ENCODE peak calls at places on chromosomes 1 and 21, in six cellular contexts. W is A549, X is H1, A is K562, T is HepG2, O is SK-N-SH. J is an unnamed sample.

GRCh38 chr1:75632350-75632949 is 21.5 kb upstream of the SLC44A5 start:
- DNase-seq in W (peak), X (no peak), A (peak), T (peak), O (peak), J (no peak)

GRCh38 chr1:221723918-221724263 is 18.0 kb downstream of the DUSP10 start:
- DNase-seq in W (no peak), X (no peak), A (no peak), T (no peak), O (no peak), J (no peak)

GRCh38 chr1:81149649-81150335 is 650.9 kb upstream of the ADGRL2 start:
- DNase-seq in W (no peak), X (no peak), A (no peak), T (no peak), O (no peak), J (no peak)

GRCh38 chr1:22850681-22851080 is 122.0 kb downstream of the LACTBL1 start:
- DNase-seq in W (no peak), X (no peak), A (no peak), T (no peak), O (peak), J (no peak)

GRCh38 chr1:162916407-162916806 is 55.4 kb upstream of the CCDC190 start:
- DNase-seq in W (no peak), X (no peak), A (no peak), T (no peak), O (no peak), J (no peak)

GRCh38 chr1:183215076-183215720 is 29.1 kb downstream of the LAMC2 start:
- DNase-seq in W (no peak), X (no peak), A (no peak), T (no peak), O (no peak), J (no peak)

GRCh38 chr1:90334137-90334536 is 339.2 kb downstream of the ZNF326 start:
- DNase-seq in W (no peak), X (no peak), A (no peak), T (no peak), O (no peak), J (no peak)

GRCh38 chr1:163422738-163423404 is 101.1 kb downstream of the NUF2 start:
- DNase-seq in W (no peak), X (no peak), A (no peak), T (no peak), O (no peak), J (no peak)

GRCh38 chr1:39609618-39610331 is 29.7 kb downstream of the HEYL start:
- DNase-seq in W (peak), X (peak), A (peak), T (peak), O (peak), J (no peak)

GRCh38 chr21:32712043-32712442 is 15.8 kb downstream of the SYNJ1 start:
- DNase-seq in W (no peak), X (no peak), A (no peak), T (no peak), O (no peak), J (peak)

GRCh38 chr1:6162773-6163172 is 17.3 kb downstream of the CHD5 start:
- DNase-seq in W (no peak), X (no peak), A (peak), T (no peak), O (peak), J (no peak)

GRCh38 chr1:14220324-14220723 is 378.2 kb upstream of the KAZN start:
- DNase-seq in W (no peak), X (no peak), A (no peak), T (no peak), O (no peak), J (no peak)

GRCh38 chr21:17732306-17732705 is 86.8 kb downstream of the C21orf91 start:
- DNase-seq in W (no peak), X (no peak), A (no peak), T (no peak), O (peak), J (no peak)

GRCh38 chr1:231683439-231684165 is 57.0 kb downstream of the DISC1 start:
- DNase-seq in W (no peak), X (no peak), A (no peak), T (no peak), O (no peak), J (no peak)

GRCh38 chr1:27858072-27858948 is 14.0 kb upstream of the THEMIS2 start:
- DNase-seq in W (peak), X (peak), A (peak), T (peak), O (peak), J (no peak)

GRCh38 chr1:183872406-183872805 is 67.5 kb downstream of the RGL1 start:
- DNase-seq in W (no peak), X (no peak), A (no peak), T (no peak), O (no peak), J (no peak)

GRCh38 chr1:185632659-185633428 is 101.3 kb upstream of the HMCN1 start:
- DNase-seq in W (no peak), X (no peak), A (no peak), T (no peak), O (no peak), J (no peak)

GRCh38 chr1:65114312-65114711 is 33.7 kb upstream of the AK4 start:
- DNase-seq in W (no peak), X (no peak), A (no peak), T (peak), O (peak), J (no peak)

GRCh38 chr1:240404286-240404685 is 207.7 kb downstream of the GREM2 start:
- DNase-seq in W (no peak), X (no peak), A (no peak), T (no peak), O (no peak), J (no peak)

GRCh38 chr21:28769683-28770082 is 223.0 kb downstream of the LTN1 start:
- DNase-seq in W (no peak), X (no peak), A (no peak), T (no peak), O (no peak), J (no peak)

GRCh38 chr1:225961659-225962439 is 20.8 kb upstream of the LEFTY2 start:
- DNase-seq in W (no peak), X (no peak), A (peak), T (no peak), O (no peak), J (no peak)

GRCh38 chr1:114181356-114181755 is 27.7 kb upstream of the SYT6 start:
- DNase-seq in W (no peak), X (no peak), A (no peak), T (no peak), O (no peak), J (no peak)

GRCh38 chr1:25679170-25679569 is 62.6 kb downstream of the MAN1C1 start:
- DNase-seq in W (no peak), X (no peak), A (no peak), T (no peak), O (no peak), J (no peak)

GRCh38 chr1:241998950-241999495 is at the start of gene MAP1LC3C:
- DNase-seq in W (no peak), X (peak), A (no peak), T (no peak), O (no peak), J (no peak)

GRCh38 chr1:8421721-8422120 is 103.8 kb downstream of the SLC45A1 start:
- DNase-seq in W (no peak), X (no peak), A (no peak), T (no peak), O (no peak), J (no peak)

GRCh38 chr1:207084241-207084640 is 4.4 kb upstream of the C4BPB start:
- DNase-seq in W (no peak), X (no peak), A (no peak), T (no peak), O (no peak), J (no peak)

GRCh38 chr1:207088161-207088560 is 499 bp upstream of the C4BPB start:
- DNase-seq in W (peak), X (no peak), A (no peak), T (no peak), O (no peak), J (no peak)

GRCh38 chr1:207085887-207086286 is 2.8 kb upstream of the C4BPB start:
- DNase-seq in W (no peak), X (no peak), A (no peak), T (no peak), O (no peak), J (no peak)

GRCh38 chr1:207081806-207082205 is 6.9 kb upstream of the C4BPB start:
- DNase-seq in W (no peak), X (no peak), A (no peak), T (no peak), O (no peak), J (no peak)

DNA sequence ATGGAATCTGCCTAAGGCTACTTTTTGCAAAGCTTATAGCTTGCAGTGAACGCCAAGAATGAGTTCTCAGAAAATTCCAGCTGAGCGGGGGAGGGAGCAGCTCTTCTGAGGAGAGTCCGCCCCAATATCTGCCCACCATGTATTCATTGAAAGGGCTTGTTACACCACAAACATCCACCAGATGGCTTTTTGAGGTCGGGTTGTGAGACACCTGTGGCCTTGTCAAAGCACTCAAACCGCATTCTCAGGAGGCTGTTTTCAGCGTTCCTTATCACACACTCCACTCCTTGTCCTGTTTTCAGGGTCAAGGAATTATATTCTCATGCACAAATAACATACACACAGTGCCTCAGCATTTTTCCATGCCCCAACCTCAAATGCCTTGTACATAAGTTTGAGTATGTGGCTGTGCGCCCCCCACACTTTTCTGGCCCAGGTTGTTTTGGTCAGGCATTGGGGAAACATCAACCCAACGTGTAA is 3.9 kb upstream of the C4BPB start:
- DNase-seq in W (peak), X (peak), A (peak), T (peak), O (peak), J (no peak)
- TF ChIP-seq CHD2 in W (no peak), X (peak), A (no peak), T (no peak), O (no peak), J (no peak)

GRCh38 chr1:41590331-41590730 is 105.8 kb upstream of the EDN2 start:
- DNase-seq in W (no peak), X (no peak), A (no peak), T (no peak), O (no peak), J (no peak)

GRCh38 chr1:41588334-41588875 is 103.9 kb upstream of the EDN2 start:
- DNase-seq in W (no peak), X (no peak), A (no peak), T (no peak), O (no peak), J (no peak)

GRCh38 chr1:41589395-41589794 is 104.9 kb upstream of the EDN2 start:
- DNase-seq in W (no peak), X (no peak), A (no peak), T (no peak), O (no peak), J (no peak)

GRCh38 chr1:41592451-41593125 is 108.1 kb upstream of the EDN2 start:
- DNase-seq in W (no peak), X (no peak), A (no peak), T (no peak), O (no peak), J (no peak)

DNA sequence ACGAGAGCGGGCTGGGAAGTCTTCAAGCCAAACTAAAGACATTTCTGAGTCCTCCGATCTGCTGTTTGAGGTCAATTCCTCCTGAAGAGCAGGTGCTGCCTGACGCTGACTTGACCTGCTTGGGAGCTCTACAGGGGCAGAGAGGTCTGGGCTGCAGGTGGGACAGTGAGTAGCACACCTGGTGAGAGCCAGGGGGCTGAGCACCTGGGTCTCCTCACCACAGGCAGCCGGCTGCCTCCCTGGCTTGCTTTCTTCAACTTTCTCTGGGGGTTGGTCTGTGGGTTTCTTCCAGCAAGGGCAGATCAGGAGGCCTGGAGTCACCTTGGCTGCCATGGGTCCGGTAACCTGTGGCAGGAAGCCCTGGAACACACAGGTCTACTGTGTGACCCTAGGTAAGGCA is 107.4 kb upstream of the EDN2 start:
- DNase-seq in W (no peak), X (no peak), A (no peak), T (no peak), O (no peak), J (no peak)
- TF ChIP-seq CHD2 in W (no peak), X (no peak), A (no peak), T (no peak), O (no peak), J (no peak)

DNA sequence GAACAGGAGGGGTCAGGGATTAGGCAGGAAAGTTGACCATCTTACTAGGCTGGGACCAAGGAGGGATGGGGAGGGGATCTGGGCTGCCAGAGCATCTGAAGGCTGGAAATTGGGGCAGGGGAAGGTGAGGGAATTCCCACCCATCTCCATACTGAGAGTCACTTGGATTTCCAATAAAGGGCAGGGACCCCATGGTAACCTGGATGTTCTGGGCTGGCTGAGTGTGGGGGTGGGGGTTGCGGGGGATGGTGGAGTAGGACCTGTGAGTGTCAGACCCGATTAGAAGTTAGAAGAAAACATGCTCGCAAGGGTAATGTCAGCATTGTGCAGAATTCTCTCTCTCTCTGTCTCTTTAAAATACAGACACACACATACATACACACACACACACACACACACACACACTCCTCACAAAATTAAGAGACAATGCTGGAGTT is 40.0 kb upstream of the EPS15 start:
- DNase-seq in W (no peak), X (no peak), A (no peak), T (no peak), O (no peak), J (no peak)
- TF ChIP-seq CHD2 in W (no peak), X (no peak), A (no peak), T (no peak), O (no peak), J (no peak)

DNA sequence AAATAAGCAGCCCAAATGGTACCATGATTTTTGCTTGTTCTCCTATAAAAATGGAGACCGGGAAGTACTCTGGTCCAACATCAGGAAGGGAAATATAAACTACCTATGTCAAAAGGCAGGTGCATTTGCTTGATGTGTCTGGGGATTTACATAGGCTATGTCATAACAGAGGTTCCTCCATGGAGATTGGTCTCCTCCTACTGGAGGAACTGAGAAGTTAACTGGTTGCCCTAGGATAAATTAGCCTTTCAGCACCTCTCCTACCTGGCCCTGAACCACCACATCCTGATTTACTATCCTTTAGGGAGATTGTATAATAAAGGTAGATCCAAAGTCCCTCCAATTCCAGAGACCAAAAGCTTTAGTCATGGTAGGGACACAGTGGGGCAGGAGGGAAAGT is 1109.3 kb upstream of the B3GALT2 start:
- DNase-seq in W (peak), X (no peak), A (no peak), T (peak), O (no peak), J (no peak)
- TF ChIP-seq CHD2 in W (no peak), X (no peak), A (no peak), T (no peak), O (no peak), J (no peak)

GRCh38 chr1:227357229-227358078 is 39.2 kb upstream of the CDC42BPA start:
- DNase-seq in W (peak), X (peak), A (peak), T (peak), O (no peak), J (no peak)
- TF ChIP-seq CHD2 in W (no peak), X (no peak), A (no peak), T (no peak), O (no peak), J (no peak)

DNA sequence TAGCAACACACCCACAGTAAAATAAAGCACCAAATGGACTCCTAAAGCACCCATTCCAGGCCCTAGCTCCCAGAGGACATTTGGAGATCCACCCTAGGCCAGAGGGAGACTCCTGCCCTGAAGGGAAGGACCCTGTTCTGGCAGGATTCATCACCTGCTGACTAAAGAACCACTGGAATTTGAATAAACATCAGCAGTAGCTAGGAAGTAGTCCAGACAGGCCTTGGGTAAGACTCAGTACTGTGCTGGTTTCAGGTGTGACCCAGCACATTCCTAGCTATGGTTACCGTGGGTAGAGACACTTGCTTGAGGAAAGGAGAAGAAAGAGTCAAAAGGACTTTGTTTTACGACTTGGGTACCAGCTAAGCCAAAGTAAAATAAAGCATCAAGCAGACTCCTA is 92.7 kb upstream of the LRRC7 start:
- DNase-seq in W (no peak), X (no peak), A (no peak), T (no peak), O (no peak), J (no peak)
- TF ChIP-seq CHD2 in W (no peak), X (no peak), A (no peak), T (no peak), O (no peak), J (no peak)